ENCODE peak calls at places on chromosomes 2 and 18, in nine cellular contexts. V is substantia nigra; O is HS-5; B is upper lobe of right lung; U is EL; G is NCI-H1092; L is HT1080; T is naive thymus-derived CD4-positive, alpha-beta T cell; R is HuH-7.5. S is an unnamed sample.

GRCh38 chr18:56702946-56703345 is 51.8 kb downstream of the WDR7 start:
- DNase-seq in G (no peak), L (peak; percentile 15), O (no peak), R (peak; percentile 13), B (no peak), U (peak; percentile 30), V (no peak), T (peak; percentile 23), S (peak; percentile 51)

GRCh38 chr2:68196120-68196716 is 38.5 kb downstream of the PNO1 start:
- DNase-seq in O (peak; percentile 25), R (no peak), V (no peak), G (no peak), L (no peak), B (no peak), T (peak; percentile 33), U (peak; percentile 62), S (peak; percentile 32)

GRCh38 chr18:32707153-32707552 is 65.7 kb downstream of the KLHL14 start:
- DNase-seq in T (no peak), B (no peak), G (peak; percentile 30), R (no peak), V (no peak), L (no peak), U (no peak), O (no peak), S (no peak)

GRCh38 chr2:10087360-10087759 is 7.1 kb upstream of the CYS1 start:
- DNase-seq in T (no peak), G (no peak), V (no peak), B (no peak), L (no peak), O (no peak), U (no peak), R (no peak), S (no peak)

GRCh38 chr18:77911973-77912372 is 662.3 kb downstream of the GALR1 start:
- DNase-seq in U (no peak), V (no peak), L (no peak), B (no peak), O (no peak), R (no peak), G (peak; percentile 70), T (no peak), S (no peak)

GRCh38 chr2:101265893-101266499 is 13.3 kb downstream of the CNOT11 start:
- DNase-seq in B (no peak), U (no peak), R (no peak), L (no peak), T (no peak), G (no peak), V (no peak), O (no peak), S (no peak)

GRCh38 chr2:113240915-113241911 is 37.5 kb downstream of the PAX8 start:
- DNase-seq in B (peak; percentile 76), L (peak; percentile 100), G (no peak), T (no peak), V (no peak), R (peak; percentile 73), O (peak; percentile 100), U (peak; percentile 100), S (peak; percentile 96)

GRCh38 chr2:200177971-200178911 is 128.3 kb upstream of the SPATS2L start:
- DNase-seq in U (peak; percentile 86), O (no peak), B (no peak), T (no peak), G (peak; percentile 7), R (no peak), L (peak; percentile 7), V (no peak), S (peak; percentile 28)

GRCh38 chr2:219497495-219498279 is 1.0 kb upstream of the GMPPA start:
- DNase-seq in V (peak; percentile 35), L (peak; percentile 66), G (no peak), T (no peak), B (peak; percentile 96), O (peak; percentile 63), U (peak; percentile 91), R (peak; percentile 97), S (peak; percentile 84)

GRCh38 chr2:29530281-29530680 is 391.1 kb downstream of the ALK start:
- DNase-seq in G (no peak), O (no peak), B (no peak), T (no peak), R (no peak), V (no peak), U (peak; percentile 19), L (no peak), S (peak; percentile 77)

GRCh38 chr18:79508565-79509535 is 113.1 kb downstream of the NFATC1 start:
- DNase-seq in T (peak; percentile 5), O (no peak), V (no peak), G (no peak), B (peak; percentile 65), L (no peak), R (no peak), U (no peak), S (no peak)

GRCh38 chr2:66377832-66378231 is 57.1 kb upstream of the MEIS1 start:
- DNase-seq in T (no peak), L (no peak), G (no peak), U (no peak), O (no peak), R (no peak), V (no peak), B (no peak), S (no peak)

GRCh38 chr2:189549440-189549832 is 31.1 kb downstream of the SLC40A1 start:
- DNase-seq in V (no peak), B (no peak), L (no peak), U (no peak), G (no peak), T (no peak), O (no peak), R (no peak), S (peak; percentile 46)

GRCh38 chr2:168666339-168666738 is 136.1 kb upstream of the NOSTRIN start:
- DNase-seq in T (no peak), U (no peak), L (no peak), B (no peak), G (no peak), O (no peak), R (no peak), V (no peak), S (no peak)

GRCh38 chr18:22674300-22674699 is 256.6 kb upstream of the CTAGE1 start:
- DNase-seq in T (no peak), B (no peak), R (no peak), V (no peak), U (peak; percentile 95), O (peak; percentile 94), L (peak; percentile 90), G (no peak), S (peak; percentile 94)

GRCh38 chr2:99278793-99279291 is 22.2 kb downstream of the LYG1 start:
- DNase-seq in V (no peak), U (peak; percentile 87), T (no peak), L (peak; percentile 89), R (no peak), G (no peak), B (no peak), O (peak; percentile 94), S (peak; percentile 84)

GRCh38 chr2:72325592-72326422 is 178.1 kb upstream of the CYP26B1 start:
- DNase-seq in G (no peak), O (peak; percentile 4), T (no peak), R (peak; percentile 6), U (peak; percentile 28), B (no peak), L (peak; percentile 23), V (no peak), S (no peak)

GRCh38 chr18:55988537-55988936 is 400.5 kb upstream of the TCF4 start:
- DNase-seq in O (no peak), T (no peak), V (no peak), B (no peak), R (no peak), L (peak; percentile 42), G (no peak), U (peak; percentile 10), S (no peak)

GRCh38 chr2:196808281-196808680 is 874 bp downstream of the C2orf66 start:
- DNase-seq in T (no peak), V (no peak), L (no peak), B (no peak), O (no peak), R (no peak), G (no peak), U (no peak), S (no peak)

GRCh38 chr18:8478968-8479370 is 130.3 kb upstream of the RAB12 start:
- DNase-seq in B (no peak), O (no peak), V (no peak), L (no peak), T (no peak), G (no peak), R (no peak), U (no peak), S (no peak)

GRCh38 chr2:55498582-55498981 is 20.9 kb upstream of the CFAP36 start:
- DNase-seq in B (no peak), L (no peak), V (no peak), R (no peak), O (no peak), G (no peak), T (no peak), U (no peak), S (no peak)

GRCh38 chr2:150212722-150213171 is 274.7 kb downstream of the RND3 start:
- DNase-seq in G (no peak), V (no peak), O (no peak), T (no peak), R (no peak), U (peak; percentile 12), B (no peak), L (no peak), S (no peak)

GRCh38 chr2:27057184-27057583 is 5.7 kb downstream of the AGBL5 start:
- DNase-seq in G (no peak), R (no peak), V (no peak), B (no peak), O (no peak), L (no peak), T (no peak), U (no peak), S (no peak)

GRCh38 chr2:229313591-229313990 is 42.5 kb upstream of the PID1 start:
- DNase-seq in G (no peak), L (peak; percentile 73), B (no peak), O (peak; percentile 81), T (no peak), V (no peak), U (peak; percentile 58), R (no peak), S (no peak)

GRCh38 chr2:168992026-168992425 is 39.1 kb downstream of the ABCB11 start:
- DNase-seq in V (no peak), U (peak; percentile 60), L (no peak), B (no peak), G (no peak), R (no peak), O (no peak), T (no peak), S (no peak)

GRCh38 chr2:212289301-212289700 is 249.3 kb downstream of the ERBB4 start:
- DNase-seq in V (no peak), B (no peak), U (no peak), L (no peak), O (no peak), T (no peak), R (no peak), G (no peak), S (no peak)

GRCh38 chr2:76711490-76711889 is 810.7 kb downstream of the LRRTM4 start:
- DNase-seq in T (no peak), O (no peak), U (no peak), R (no peak), G (no peak), B (no peak), L (no peak), V (no peak), S (no peak)

GRCh38 chr2:163210430-163210918 is 371.9 kb upstream of the KCNH7 start:
- DNase-seq in O (peak; percentile 77), R (no peak), G (no peak), B (no peak), L (peak; percentile 63), T (no peak), U (peak; percentile 65), V (no peak), S (no peak)

S was measured in astrocyte of the hippocampus.